ENCODE peak calls at places on chromosomes 2 and 18, in nine cellular contexts. One of them, this sample, is unnamed.

GRCh38 chr2:39033980-39034379 is 86.9 kb downstream of the SOS1 start:
- DNase-seq in AG09309: no peak
- DNase-seq in astrocyte of the spinal cord: no peak
- DNase-seq in foreskin fibroblast: peak
- DNase-seq in epithelial cell of esophagus: peak
- DNase-seq in fibroblast of mammary gland: peak
- DNase-seq in A549: no peak
- DNase-seq in GM23338: no peak
- DNase-seq in dorsolateral prefrontal cortex: no peak
- DNase-seq in this sample: no peak

GRCh38 chr2:71341645-71342044 is 10.1 kb downstream of the ZNF638 start:
- DNase-seq in AG09309: no peak
- DNase-seq in astrocyte of the spinal cord: no peak
- DNase-seq in foreskin fibroblast: no peak
- DNase-seq in epithelial cell of esophagus: no peak
- DNase-seq in fibroblast of mammary gland: no peak
- DNase-seq in A549: no peak
- DNase-seq in GM23338: no peak
- DNase-seq in dorsolateral prefrontal cortex: no peak
- DNase-seq in this sample: no peak

GRCh38 chr18:26460449-26461091 is 87.8 kb downstream of the KCTD1 start:
- DNase-seq in AG09309: no peak
- DNase-seq in astrocyte of the spinal cord: peak
- DNase-seq in foreskin fibroblast: peak
- DNase-seq in epithelial cell of esophagus: peak
- DNase-seq in fibroblast of mammary gland: no peak
- DNase-seq in A549: no peak
- DNase-seq in GM23338: no peak
- DNase-seq in dorsolateral prefrontal cortex: no peak
- DNase-seq in this sample: no peak

GRCh38 chr18:31557446-31557845 is 34.2 kb upstream of the TTR start:
- DNase-seq in AG09309: no peak
- DNase-seq in astrocyte of the spinal cord: no peak
- DNase-seq in foreskin fibroblast: no peak
- DNase-seq in epithelial cell of esophagus: no peak
- DNase-seq in fibroblast of mammary gland: no peak
- DNase-seq in A549: no peak
- DNase-seq in GM23338: peak
- DNase-seq in dorsolateral prefrontal cortex: no peak
- DNase-seq in this sample: peak

GRCh38 chr18:54787616-54788015 is 40.7 kb upstream of the RAB27B start:
- DNase-seq in AG09309: peak
- DNase-seq in astrocyte of the spinal cord: peak
- DNase-seq in foreskin fibroblast: peak
- DNase-seq in epithelial cell of esophagus: no peak
- DNase-seq in fibroblast of mammary gland: peak
- DNase-seq in A549: no peak
- DNase-seq in GM23338: no peak
- DNase-seq in dorsolateral prefrontal cortex: no peak
- DNase-seq in this sample: no peak

GRCh38 chr2:205474746-205475145 is 207.6 kb upstream of the NRP2 start:
- DNase-seq in AG09309: peak
- DNase-seq in astrocyte of the spinal cord: peak
- DNase-seq in foreskin fibroblast: peak
- DNase-seq in epithelial cell of esophagus: no peak
- DNase-seq in fibroblast of mammary gland: peak
- DNase-seq in A549: no peak
- DNase-seq in GM23338: no peak
- DNase-seq in dorsolateral prefrontal cortex: no peak
- DNase-seq in this sample: no peak

GRCh38 chr2:41853427-41854191 is 194.2 kb upstream of the PKDCC start:
- DNase-seq in AG09309: no peak
- DNase-seq in astrocyte of the spinal cord: peak
- DNase-seq in foreskin fibroblast: peak
- DNase-seq in epithelial cell of esophagus: peak
- DNase-seq in fibroblast of mammary gland: peak
- DNase-seq in A549: peak
- DNase-seq in GM23338: peak
- DNase-seq in dorsolateral prefrontal cortex: no peak
- DNase-seq in this sample: peak

GRCh38 chr2:75870654-75871137 is 160.0 kb upstream of the GCFC2 start:
- DNase-seq in AG09309: no peak
- DNase-seq in astrocyte of the spinal cord: no peak
- DNase-seq in foreskin fibroblast: no peak
- DNase-seq in epithelial cell of esophagus: no peak
- DNase-seq in fibroblast of mammary gland: no peak
- DNase-seq in A549: no peak
- DNase-seq in GM23338: peak
- DNase-seq in dorsolateral prefrontal cortex: no peak
- DNase-seq in this sample: no peak

GRCh38 chr18:13982136-13982535 is 66.8 kb upstream of the MC2R start:
- DNase-seq in AG09309: no peak
- DNase-seq in astrocyte of the spinal cord: no peak
- DNase-seq in foreskin fibroblast: no peak
- DNase-seq in epithelial cell of esophagus: no peak
- DNase-seq in fibroblast of mammary gland: no peak
- DNase-seq in A549: no peak
- DNase-seq in GM23338: peak
- DNase-seq in dorsolateral prefrontal cortex: no peak
- DNase-seq in this sample: no peak

GRCh38 chr2:173830169-173830568 is 135.0 kb downstream of the SP3 start:
- DNase-seq in AG09309: peak
- DNase-seq in astrocyte of the spinal cord: no peak
- DNase-seq in foreskin fibroblast: peak
- DNase-seq in epithelial cell of esophagus: no peak
- DNase-seq in fibroblast of mammary gland: peak
- DNase-seq in A549: no peak
- DNase-seq in GM23338: no peak
- DNase-seq in dorsolateral prefrontal cortex: no peak
- DNase-seq in this sample: no peak

GRCh38 chr2:160363961-160364733 is 129.5 kb downstream of the RBMS1 start:
- DNase-seq in AG09309: no peak
- DNase-seq in astrocyte of the spinal cord: no peak
- DNase-seq in foreskin fibroblast: peak
- DNase-seq in epithelial cell of esophagus: no peak
- DNase-seq in fibroblast of mammary gland: peak
- DNase-seq in A549: no peak
- DNase-seq in GM23338: no peak
- DNase-seq in dorsolateral prefrontal cortex: no peak
- DNase-seq in this sample: no peak

GRCh38 chr2:1662606-1663180 is 81.6 kb downstream of the PXDN start:
- DNase-seq in AG09309: no peak
- DNase-seq in astrocyte of the spinal cord: no peak
- DNase-seq in foreskin fibroblast: no peak
- DNase-seq in epithelial cell of esophagus: no peak
- DNase-seq in fibroblast of mammary gland: no peak
- DNase-seq in A549: no peak
- DNase-seq in GM23338: no peak
- DNase-seq in dorsolateral prefrontal cortex: no peak
- DNase-seq in this sample: no peak

GRCh38 chr2:220279372-220279771 is 651.9 kb downstream of the SLC4A3 start:
- DNase-seq in AG09309: peak
- DNase-seq in astrocyte of the spinal cord: peak
- DNase-seq in foreskin fibroblast: peak
- DNase-seq in epithelial cell of esophagus: peak
- DNase-seq in fibroblast of mammary gland: peak
- DNase-seq in A549: peak
- DNase-seq in GM23338: no peak
- DNase-seq in dorsolateral prefrontal cortex: no peak
- DNase-seq in this sample: no peak

GRCh38 chr2:172434821-172435607 is 7.6 kb downstream of the ITGA6 start:
- DNase-seq in AG09309: no peak
- DNase-seq in astrocyte of the spinal cord: peak
- DNase-seq in foreskin fibroblast: no peak
- DNase-seq in epithelial cell of esophagus: no peak
- DNase-seq in fibroblast of mammary gland: no peak
- DNase-seq in A549: no peak
- DNase-seq in GM23338: peak
- DNase-seq in dorsolateral prefrontal cortex: no peak
- DNase-seq in this sample: no peak

GRCh38 chr18:23257686-23258565 is 122.6 kb downstream of the CABLES1 start:
- DNase-seq in AG09309: peak
- DNase-seq in astrocyte of the spinal cord: peak
- DNase-seq in foreskin fibroblast: peak
- DNase-seq in epithelial cell of esophagus: peak
- DNase-seq in fibroblast of mammary gland: peak
- DNase-seq in A549: no peak
- DNase-seq in GM23338: no peak
- DNase-seq in dorsolateral prefrontal cortex: peak
- DNase-seq in this sample: no peak

GRCh38 chr2:67840460-67841068 is 222.2 kb downstream of the C1D start:
- DNase-seq in AG09309: peak
- DNase-seq in astrocyte of the spinal cord: peak
- DNase-seq in foreskin fibroblast: peak
- DNase-seq in epithelial cell of esophagus: peak
- DNase-seq in fibroblast of mammary gland: peak
- DNase-seq in A549: peak
- DNase-seq in GM23338: peak
- DNase-seq in dorsolateral prefrontal cortex: peak
- DNase-seq in this sample: peak

GRCh38 chr2:26175716-26176615 is 3.1 kb downstream of the GAREM2 start:
- DNase-seq in AG09309: no peak
- DNase-seq in astrocyte of the spinal cord: no peak
- DNase-seq in foreskin fibroblast: no peak
- DNase-seq in epithelial cell of esophagus: no peak
- DNase-seq in fibroblast of mammary gland: no peak
- DNase-seq in A549: no peak
- DNase-seq in GM23338: no peak
- DNase-seq in dorsolateral prefrontal cortex: no peak
- DNase-seq in this sample: peak

GRCh38 chr2:96970248-96970875 is 16.0 kb downstream of the FAM178B start:
- DNase-seq in AG09309: no peak
- DNase-seq in astrocyte of the spinal cord: no peak
- DNase-seq in foreskin fibroblast: no peak
- DNase-seq in epithelial cell of esophagus: peak
- DNase-seq in fibroblast of mammary gland: no peak
- DNase-seq in A549: no peak
- DNase-seq in GM23338: no peak
- DNase-seq in dorsolateral prefrontal cortex: no peak
- DNase-seq in this sample: no peak

GRCh38 chr2:98908909-98909308 is 27.1 kb downstream of the CRACDL start:
- DNase-seq in AG09309: no peak
- DNase-seq in astrocyte of the spinal cord: peak
- DNase-seq in foreskin fibroblast: peak
- DNase-seq in epithelial cell of esophagus: peak
- DNase-seq in fibroblast of mammary gland: peak
- DNase-seq in A549: no peak
- DNase-seq in GM23338: no peak
- DNase-seq in dorsolateral prefrontal cortex: no peak
- DNase-seq in this sample: no peak
- H3K4me3 ChIP-seq in AG09309: no peak
- H3K4me3 ChIP-seq in astrocyte of the spinal cord: no peak
- H3K4me3 ChIP-seq in foreskin fibroblast: no peak
- H3K4me3 ChIP-seq in epithelial cell of esophagus: no peak
- H3K4me3 ChIP-seq in fibroblast of mammary gland: no peak
- H3K4me3 ChIP-seq in A549: no peak
- H3K4me3 ChIP-seq in GM23338: no peak
- H3K4me3 ChIP-seq in dorsolateral prefrontal cortex: no peak
- H3K4me3 ChIP-seq in this sample: no peak

GRCh38 chr2:62319061-62319460 is 123.1 kb downstream of the B3GNT2 start:
- DNase-seq in AG09309: no peak
- DNase-seq in astrocyte of the spinal cord: no peak
- DNase-seq in foreskin fibroblast: no peak
- DNase-seq in epithelial cell of esophagus: no peak
- DNase-seq in fibroblast of mammary gland: no peak
- DNase-seq in A549: no peak
- DNase-seq in GM23338: no peak
- DNase-seq in dorsolateral prefrontal cortex: no peak
- DNase-seq in this sample: no peak

GRCh38 chr2:62313433-62314227 is 117.7 kb downstream of the B3GNT2 start:
- DNase-seq in AG09309: no peak
- DNase-seq in astrocyte of the spinal cord: no peak
- DNase-seq in foreskin fibroblast: no peak
- DNase-seq in epithelial cell of esophagus: no peak
- DNase-seq in fibroblast of mammary gland: no peak
- DNase-seq in A549: no peak
- DNase-seq in GM23338: no peak
- DNase-seq in dorsolateral prefrontal cortex: no peak
- DNase-seq in this sample: no peak

GRCh38 chr2:62309465-62310091 is 113.7 kb downstream of the B3GNT2 start:
- DNase-seq in AG09309: no peak
- DNase-seq in astrocyte of the spinal cord: no peak
- DNase-seq in foreskin fibroblast: peak
- DNase-seq in epithelial cell of esophagus: no peak
- DNase-seq in fibroblast of mammary gland: no peak
- DNase-seq in A549: no peak
- DNase-seq in GM23338: peak
- DNase-seq in dorsolateral prefrontal cortex: no peak
- DNase-seq in this sample: no peak

GRCh38 chr2:62309081-62309464 is 113.2 kb downstream of the B3GNT2 start:
- DNase-seq in AG09309: no peak
- DNase-seq in astrocyte of the spinal cord: no peak
- DNase-seq in foreskin fibroblast: no peak
- DNase-seq in epithelial cell of esophagus: no peak
- DNase-seq in fibroblast of mammary gland: no peak
- DNase-seq in A549: no peak
- DNase-seq in GM23338: no peak
- DNase-seq in dorsolateral prefrontal cortex: no peak
- DNase-seq in this sample: no peak

GRCh38 chr2:62314291-62314690 is 118.4 kb downstream of the B3GNT2 start:
- DNase-seq in AG09309: no peak
- DNase-seq in astrocyte of the spinal cord: no peak
- DNase-seq in foreskin fibroblast: no peak
- DNase-seq in epithelial cell of esophagus: no peak
- DNase-seq in fibroblast of mammary gland: no peak
- DNase-seq in A549: no peak
- DNase-seq in GM23338: no peak
- DNase-seq in dorsolateral prefrontal cortex: no peak
- DNase-seq in this sample: no peak
- H3K4me3 ChIP-seq in AG09309: no peak
- H3K4me3 ChIP-seq in astrocyte of the spinal cord: no peak
- H3K4me3 ChIP-seq in foreskin fibroblast: no peak
- H3K4me3 ChIP-seq in epithelial cell of esophagus: no peak
- H3K4me3 ChIP-seq in fibroblast of mammary gland: no peak
- H3K4me3 ChIP-seq in A549: no peak
- H3K4me3 ChIP-seq in GM23338: no peak
- H3K4me3 ChIP-seq in dorsolateral prefrontal cortex: no peak
- H3K4me3 ChIP-seq in this sample: no peak

GRCh38 chr18:61605376-61606067 is 272.3 kb downstream of the CDH20 start:
- DNase-seq in AG09309: no peak
- DNase-seq in astrocyte of the spinal cord: peak
- DNase-seq in foreskin fibroblast: no peak
- DNase-seq in epithelial cell of esophagus: no peak
- DNase-seq in fibroblast of mammary gland: no peak
- DNase-seq in A549: no peak
- DNase-seq in GM23338: no peak
- DNase-seq in dorsolateral prefrontal cortex: no peak
- DNase-seq in this sample: no peak
- H3K4me3 ChIP-seq in AG09309: no peak
- H3K4me3 ChIP-seq in astrocyte of the spinal cord: peak
- H3K4me3 ChIP-seq in foreskin fibroblast: peak
- H3K4me3 ChIP-seq in epithelial cell of esophagus: no peak
- H3K4me3 ChIP-seq in fibroblast of mammary gland: peak
- H3K4me3 ChIP-seq in A549: peak
- H3K4me3 ChIP-seq in GM23338: peak
- H3K4me3 ChIP-seq in dorsolateral prefrontal cortex: peak
- H3K4me3 ChIP-seq in this sample: no peak

DNA sequence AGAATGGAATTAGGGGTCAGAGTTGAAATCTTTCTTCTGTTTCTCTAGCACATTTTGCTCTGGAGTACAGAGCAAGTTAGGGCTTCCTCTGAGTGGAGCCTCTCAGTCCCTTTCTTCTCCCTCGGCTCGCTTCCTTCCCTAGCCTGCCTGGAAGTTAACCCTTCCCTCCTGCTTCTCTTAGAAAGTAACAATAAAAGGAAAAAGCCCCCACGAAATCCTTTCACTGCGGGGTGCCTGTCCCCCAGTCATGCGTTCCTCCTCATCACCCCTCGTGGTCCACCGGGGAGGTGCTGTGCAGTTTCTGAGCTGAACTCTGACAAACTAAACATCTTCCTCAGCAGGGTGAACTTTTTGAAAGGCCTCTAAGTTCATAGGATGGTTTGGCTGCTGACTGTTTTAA is 2.0 kb downstream of the IGFBP2 start:
- DNase-seq in AG09309: no peak
- DNase-seq in astrocyte of the spinal cord: peak
- DNase-seq in foreskin fibroblast: peak
- DNase-seq in epithelial cell of esophagus: no peak
- DNase-seq in fibroblast of mammary gland: no peak
- DNase-seq in A549: no peak
- DNase-seq in GM23338: no peak
- DNase-seq in dorsolateral prefrontal cortex: no peak
- DNase-seq in this sample: no peak
- H3K4me3 ChIP-seq in AG09309: no peak
- H3K4me3 ChIP-seq in astrocyte of the spinal cord: peak
- H3K4me3 ChIP-seq in foreskin fibroblast: peak
- H3K4me3 ChIP-seq in epithelial cell of esophagus: peak
- H3K4me3 ChIP-seq in fibroblast of mammary gland: no peak
- H3K4me3 ChIP-seq in A549: no peak
- H3K4me3 ChIP-seq in GM23338: peak
- H3K4me3 ChIP-seq in dorsolateral prefrontal cortex: no peak
- H3K4me3 ChIP-seq in this sample: no peak

This sample was measured in Caco-2.